ENCODE peak calls at places on chromosomes 6 and 20, in five cellular contexts. X is astrocyte of the spinal cord, F is HS-5, L is IMR-90, N is cardiac muscle cell. B is an unnamed sample.

GRCh38 chr6:26339612-26340011 is 25.4 kb upstream of the BTN3A2 start:
- DNase-seq in F (no peak), X (no peak), L (no peak), N (no peak), B (no peak)

GRCh38 chr6:107809966-107810365 is 14.1 kb downstream of the SCML4 start:
- DNase-seq in L (no peak), N (no peak), F (no peak), X (no peak), B (no peak)

GRCh38 chr20:8095648-8096572 is 36.2 kb upstream of the PLCB1 start:
- DNase-seq in N (peak), F (no peak), L (peak), X (peak), B (no peak)

GRCh38 chr20:46407671-46407996 is 1.2 kb upstream of the ELMO2 start:
- DNase-seq in N (no peak), F (no peak), L (no peak), X (no peak), B (no peak)

GRCh38 chr20:4613718-4614620 is 107.7 kb upstream of the PRND start:
- DNase-seq in X (peak), L (no peak), F (no peak), N (peak), B (peak)

GRCh38 chr6:157047951-157048350 is 270.8 kb downstream of the ARID1B start:
- DNase-seq in N (peak), X (no peak), L (peak), F (no peak), B (no peak)

GRCh38 chr20:33821270-33821836 is 10.2 kb downstream of the CHMP4B start:
- DNase-seq in L (no peak), N (no peak), X (no peak), F (no peak), B (no peak)

GRCh38 chr6:11509471-11509870 is 28.1 kb upstream of the TMEM170B start:
- DNase-seq in N (no peak), F (no peak), X (no peak), L (no peak), B (no peak)

GRCh38 chr6:146544783-146545182 is 1.1 kb downstream of the RAB32 start:
- DNase-seq in L (peak), X (no peak), N (peak), F (no peak), B (no peak)

GRCh38 chr20:50354690-50355592 is 155.2 kb upstream of the PTPN1 start:
- DNase-seq in N (no peak), L (no peak), F (no peak), X (no peak), B (no peak)

GRCh38 chr20:5222919-5223634 is 93.7 kb downstream of the PROKR2 start:
- DNase-seq in X (peak), L (peak), N (peak), F (no peak), B (no peak)

GRCh38 chr20:33031531-33031930 is at the start of gene BPIFB6:
- DNase-seq in N (no peak), L (no peak), F (no peak), X (no peak), B (no peak)

GRCh38 chr20:49132995-49133451 is 55.1 kb downstream of the STAU1 start:
- DNase-seq in N (peak), L (peak), F (peak), X (peak), B (peak)

GRCh38 chr6:98924647-98925046 is 23.1 kb downstream of the FBXL4 start:
- DNase-seq in F (no peak), X (no peak), L (no peak), N (no peak), B (peak)

GRCh38 chr20:24473435-24473834 is 4.0 kb downstream of the SYNDIG1 start:
- DNase-seq in X (no peak), L (no peak), F (no peak), N (no peak), B (no peak)

GRCh38 chr6:108771421-108771820 is 76.8 kb upstream of the ARMC2 start:
- DNase-seq in X (no peak), N (no peak), L (no peak), F (no peak), B (no peak)

GRCh38 chr20:4813839-4814695 is 92.4 kb downstream of the PRND start:
- DNase-seq in F (no peak), X (no peak), N (no peak), L (no peak), B (no peak)

GRCh38 chr20:44642203-44643153 is 9.0 kb downstream of the ADA start:
- DNase-seq in F (peak), N (peak), L (peak), X (peak), B (peak)

GRCh38 chr6:95280690-95281273 is 296.6 kb upstream of the MANEA start:
- DNase-seq in X (peak), F (no peak), L (peak), N (peak), B (no peak)

GRCh38 chr20:18585134-18585533 is 2.7 kb upstream of the DTD1 start:
- DNase-seq in X (peak), F (peak), L (peak), N (peak), B (no peak)

GRCh38 chr6:130513770-130514169 is 148.0 kb downstream of the TMEM200A start:
- DNase-seq in L (peak), N (peak), X (peak), F (no peak), B (no peak)

GRCh38 chr6:164396071-164397047 is 913.0 kb downstream of the C6orf118 start:
- DNase-seq in X (peak), N (peak), F (no peak), L (no peak), B (peak)

GRCh38 chr6:106746660-106747059 is 117.3 kb downstream of the QRSL1 start:
- DNase-seq in N (peak), F (peak), L (peak), X (peak), B (no peak)

GRCh38 chr6:159716247-159717086 is 10.8 kb upstream of the WTAP start:
- DNase-seq in N (peak), L (peak), X (peak), F (peak), B (no peak)

GRCh38 chr6:52551483-52552277 is 25.2 kb downstream of the TRAM2 start:
- DNase-seq in F (no peak), X (peak), L (peak), N (peak), B (peak)

GRCh38 chr6:169051371-169051770 is 202.3 kb downstream of the THBS2 start:
- DNase-seq in F (no peak), X (no peak), L (peak), N (no peak), B (no peak)

GRCh38 chr6:3765415-3765814 is 13.9 kb upstream of the PXDC1 start:
- DNase-seq in L (no peak), F (no peak), X (no peak), N (no peak), B (no peak)

B was measured in cerebellum.